ENCODE peak calls at places on chromosomes 16 and 17, in five cellular contexts. N, K, I, J and C are unnamed samples.

GRCh38 chr16:84806256-84806889 is 13.4 kb upstream of the CRISPLD2 start:
- DNase-seq in N (no peak), K (peak), I (peak), J (no peak), C (no peak)

GRCh38 chr16:18969855-18970240 is 13.9 kb upstream of the TMC7 start:
- DNase-seq in N (no peak), K (no peak), I (no peak), J (no peak), C (no peak)

GRCh38 chr16:89936508-89936907 is 12.0 kb upstream of the DEF8 start:
- DNase-seq in N (no peak), K (no peak), I (no peak), J (no peak), C (no peak)

GRCh38 chr16:4747906-4748681 is 13.8 kb downstream of the DNAAF8 start:
- DNase-seq in N (no peak), K (no peak), I (no peak), J (no peak), C (no peak)

GRCh38 chr17:2138768-2139167 is 83.9 kb downstream of the HIC1 start:
- DNase-seq in N (no peak), K (peak), I (no peak), J (peak), C (no peak)

GRCh38 chr16:68064791-68065365 is 20.3 kb upstream of the NFATC3 start:
- DNase-seq in N (peak), K (no peak), I (peak), J (peak), C (peak)

GRCh38 chr16:72722552-72722951 is 325.4 kb downstream of the ZFHX3 start:
- DNase-seq in N (peak), K (no peak), I (no peak), J (no peak), C (peak)

GRCh38 chr17:57735230-57735629 is 9.9 kb downstream of the CCDC182 start:
- DNase-seq in N (no peak), K (no peak), I (no peak), J (no peak), C (no peak)

GRCh38 chr16:30092373-30093010 is 768 bp upstream of the TBX6 start:
- DNase-seq in N (peak), K (peak), I (peak), J (peak), C (peak)

DNA sequence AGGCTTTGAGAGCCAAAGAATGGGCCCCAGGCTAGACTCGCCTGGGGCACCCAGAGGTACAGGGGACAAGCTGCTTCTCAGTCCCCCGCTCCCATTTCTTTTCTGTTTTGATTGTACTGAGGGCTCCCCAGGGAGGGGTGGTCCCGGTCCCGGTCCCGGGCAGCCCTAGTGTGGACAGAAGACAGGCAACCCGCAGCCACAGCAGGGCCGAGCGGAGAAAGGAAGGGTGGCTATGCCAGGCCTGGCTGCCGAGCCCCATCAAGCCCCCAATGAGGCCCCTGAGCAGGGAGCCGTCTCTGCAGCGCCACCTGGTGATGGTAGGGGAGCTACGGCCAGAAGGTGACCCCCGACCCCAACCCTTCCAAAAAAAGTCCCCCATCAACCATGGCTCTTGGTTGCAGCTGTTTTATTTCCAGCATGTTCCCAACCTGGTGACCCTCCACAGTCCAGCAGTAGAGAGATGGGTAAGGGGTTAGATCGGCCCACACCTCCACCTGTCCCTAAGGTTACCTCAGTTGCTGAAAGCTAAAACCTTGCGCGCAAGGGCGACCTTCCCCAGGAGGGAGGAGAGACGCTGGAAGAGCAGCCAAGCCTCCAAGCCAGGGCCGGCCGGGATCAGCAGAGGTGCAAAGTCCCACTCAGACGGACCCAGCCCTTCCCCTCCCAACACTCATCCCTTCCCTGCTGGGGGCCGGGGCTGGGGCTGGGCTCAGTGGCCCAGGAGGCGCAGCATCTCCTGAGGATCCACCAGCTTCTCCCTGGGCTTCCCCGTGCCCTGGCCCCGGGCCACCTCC is 2.6 kb upstream of the GRIN2C start:
- DNase-seq in N (peak), K (no peak), I (peak), J (peak), C (peak)
- TF ChIP-seq MAX in N (no peak), K (no peak), I (no peak), J (peak), C (no peak)

GRCh38 chr16:55249361-55249760 is 74.6 kb upstream of the IRX6 start:
- DNase-seq in N (no peak), K (no peak), I (no peak), J (no peak), C (no peak)

GRCh38 chr16:55252577-55252976 is 71.4 kb upstream of the IRX6 start:
- DNase-seq in N (no peak), K (no peak), I (no peak), J (no peak), C (no peak)

GRCh38 chr16:55249936-55250335 is 74.1 kb upstream of the IRX6 start:
- DNase-seq in N (no peak), K (no peak), I (no peak), J (no peak), C (no peak)

GRCh38 chr16:55248494-55248893 is 75.5 kb upstream of the IRX6 start:
- DNase-seq in N (no peak), K (no peak), I (no peak), J (no peak), C (no peak)

DNA sequence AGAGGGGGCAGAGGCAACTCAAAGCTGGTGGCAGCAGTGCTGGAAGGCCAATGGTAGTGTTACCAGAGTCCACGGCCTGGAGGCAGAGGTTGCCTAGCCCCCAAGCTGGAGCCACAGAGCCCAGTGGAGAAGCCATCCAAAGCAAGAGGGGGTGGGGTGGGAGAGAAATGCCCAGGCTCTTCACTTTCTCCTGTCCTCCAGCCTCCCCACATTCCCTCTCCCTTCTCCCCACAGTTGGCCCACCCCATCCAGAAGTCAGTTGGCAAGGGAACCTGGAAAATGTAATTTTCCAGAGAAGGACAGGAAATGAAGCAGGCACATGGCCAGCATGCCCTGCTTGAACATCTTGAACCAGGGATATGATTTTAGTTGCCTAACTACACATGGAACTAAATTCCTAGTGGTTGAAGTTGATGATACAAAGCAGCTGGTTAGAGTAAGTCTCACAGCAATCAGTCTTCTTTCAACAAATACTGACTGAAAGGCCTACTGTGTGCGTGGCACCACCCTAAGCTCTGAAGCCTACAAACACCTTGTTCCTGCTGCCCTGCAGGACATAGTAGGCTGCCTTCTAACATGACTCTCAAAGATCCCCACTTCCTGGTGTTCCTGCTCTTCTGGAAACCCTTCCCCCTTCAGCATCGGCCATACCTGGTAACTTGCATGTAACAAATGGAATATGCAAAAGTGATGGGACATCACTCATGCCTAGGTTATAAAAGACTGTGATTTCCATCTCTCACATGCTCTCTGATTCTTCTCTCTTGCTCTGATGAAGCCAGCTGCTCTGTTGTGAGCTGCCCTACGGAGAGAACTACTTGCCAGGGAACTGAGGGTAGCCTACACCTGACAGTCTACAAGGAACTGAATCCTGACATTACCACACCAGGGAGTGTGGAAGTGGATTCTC is 73.1 kb upstream of the IRX6 start:
- DNase-seq in N (no peak), K (no peak), I (no peak), J (no peak), C (no peak)
- TF ChIP-seq SP1 in N (no peak), K (no peak), I (no peak), J (no peak), C (no peak)

DNA sequence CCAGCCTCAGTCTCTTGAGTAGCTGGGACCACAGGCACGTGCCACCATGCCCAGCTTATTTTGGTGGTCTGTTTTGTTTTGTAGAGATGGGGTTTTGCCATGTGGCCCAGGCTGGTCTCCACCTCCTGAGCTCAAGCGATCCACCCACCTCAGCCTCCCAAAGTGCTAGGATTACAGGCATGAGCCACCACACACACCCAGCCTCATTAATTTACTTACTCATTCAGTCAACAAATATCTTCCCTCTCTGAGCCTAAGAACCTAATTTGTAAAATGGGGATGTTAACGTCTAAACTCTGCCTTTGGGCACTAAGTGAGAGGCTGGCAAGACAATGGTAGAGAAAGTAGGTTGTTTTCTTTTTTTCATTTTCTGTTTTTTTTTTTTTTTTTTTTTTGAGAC is 22.6 kb downstream of the SRCIN1 start:
- DNase-seq in N (no peak), K (no peak), I (no peak), J (no peak), C (no peak)
- TF ChIP-seq CREB1 in N (no peak), K (no peak), I (no peak), J (no peak), C (no peak)

GRCh38 chr17:77809814-77810213 is 148.7 kb upstream of the TNRC6C start:
- DNase-seq in N (no peak), K (no peak), I (no peak), J (no peak), C (no peak)
- TF ChIP-seq MAX in N (no peak), K (no peak), I (no peak), J (no peak), C (no peak)

GRCh38 chr16:28882476-28883180 is 4.3 kb downstream of the ATP2A1 start:
- DNase-seq in N (no peak), K (no peak), I (no peak), J (no peak), C (peak)

GRCh38 chr16:28879261-28879840 is 1.1 kb downstream of the ATP2A1 start:
- DNase-seq in N (no peak), K (no peak), I (no peak), J (no peak), C (no peak)

GRCh38 chr16:28880589-28880915 is 2.3 kb downstream of the ATP2A1 start:
- DNase-seq in N (no peak), K (no peak), I (no peak), J (no peak), C (no peak)

GRCh38 chr16:28879841-28880588 is 1.7 kb downstream of the ATP2A1 start:
- DNase-seq in N (peak), K (peak), I (peak), J (no peak), C (peak)

GRCh38 chr16:28880955-28881354 is 2.7 kb downstream of the ATP2A1 start:
- DNase-seq in N (no peak), K (no peak), I (no peak), J (no peak), C (no peak)
- TF ChIP-seq SP1 in N (no peak), K (no peak), I (no peak), J (no peak), C (no peak)

DNA sequence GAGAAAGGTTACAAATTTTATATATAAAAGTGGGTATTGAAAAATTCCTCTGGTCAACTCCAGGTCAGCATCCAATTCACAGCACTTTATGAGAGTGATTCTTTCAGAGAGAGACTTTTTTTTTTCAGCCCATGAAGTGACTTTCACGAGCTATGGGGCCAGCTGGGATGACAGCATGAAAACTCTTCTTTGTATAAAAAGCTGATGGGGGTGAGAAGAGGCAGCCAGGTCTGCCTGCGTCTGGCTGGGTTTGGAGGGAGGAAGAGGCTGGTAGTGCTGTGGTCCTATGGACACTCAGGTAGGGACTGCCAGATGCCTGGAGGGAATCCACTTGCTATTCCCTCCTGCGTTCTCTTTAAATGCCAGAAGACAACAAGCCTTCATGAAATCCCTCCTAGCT is 250.6 kb downstream of the UTP18 start:
- DNase-seq in N (no peak), K (no peak), I (no peak), J (no peak), C (no peak)
- TF ChIP-seq CREB1 in N (no peak), K (no peak), I (no peak), J (no peak), C (no peak)

DNA sequence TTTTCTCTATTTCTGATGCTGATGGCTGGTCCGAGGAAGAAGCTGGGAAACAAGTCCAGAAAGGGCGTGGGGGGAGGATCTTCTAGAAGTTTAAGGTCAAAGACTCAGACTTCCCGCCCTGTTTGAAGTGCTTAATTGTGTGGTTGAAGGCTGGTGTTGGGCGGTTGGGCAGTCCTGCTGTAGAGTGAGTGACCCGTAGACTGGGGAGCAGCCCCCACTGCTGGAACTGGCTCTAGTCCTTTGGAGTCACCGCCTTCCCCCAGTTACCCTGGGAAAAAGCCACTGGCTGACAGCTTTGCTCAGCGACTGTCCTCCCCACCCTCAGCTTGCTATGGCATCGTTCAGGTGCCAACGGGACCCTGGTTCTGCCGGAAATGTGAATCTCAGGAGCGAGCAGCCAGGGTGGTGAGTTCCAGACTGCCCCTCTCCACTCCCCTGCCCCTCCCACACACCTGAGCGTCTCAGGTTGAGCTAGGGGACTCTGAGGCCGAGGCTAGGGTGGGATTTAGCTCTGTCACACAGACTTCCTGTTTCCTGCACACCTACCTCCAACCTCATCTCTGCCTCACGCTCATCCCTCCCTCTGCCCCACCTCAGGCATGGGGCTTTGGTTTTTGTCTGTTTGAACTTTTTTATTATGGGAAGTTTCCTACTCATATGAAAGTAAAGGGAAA is 1.7 kb downstream of the MLLT6 start:
- DNase-seq in N (peak), K (no peak), I (no peak), J (no peak), C (no peak)
- TF ChIP-seq MAX in N (no peak), K (no peak), I (no peak), J (no peak), C (no peak)